ENCODE peak calls at places on chromosomes 16 and 17, in nine cellular contexts. P, D, I, Y, U, R, F, X and Z are unnamed samples.
A peak's percentile ranks its signal among the peaks of the same experiment; 100 is the strongest.

GRCh38 chr17:1108810-1109605 is 70.8 kb downstream of the ABR start:
- DNase-seq in P (peak; percentile 59), D (peak; percentile 68), I (peak; percentile 68), Y (no peak), U (peak; percentile 78), R (no peak), F (peak; percentile 50), X (peak; percentile 89), Z (no peak)

GRCh38 chr17:45828171-45829133 is 16.2 kb upstream of the SPPL2C start:
- DNase-seq in P (no peak), D (no peak), I (no peak), Y (no peak), U (no peak), R (no peak), F (no peak), X (no peak), Z (no peak)

GRCh38 chr16:2835638-2836493 is 5.8 kb downstream of the ZG16B start:
- DNase-seq in P (no peak), D (no peak), I (peak; percentile 19), Y (peak; percentile 84), U (no peak), R (no peak), F (peak; percentile 79), X (peak; percentile 73), Z (no peak)

GRCh38 chr16:8703693-8704092 is 29.3 kb downstream of the ABAT start:
- DNase-seq in P (no peak), D (no peak), I (no peak), Y (no peak), U (no peak), R (no peak), F (no peak), X (no peak), Z (no peak)

GRCh38 chr17:1736348-1737281 is 6.1 kb upstream of the SERPINF2 start:
- DNase-seq in P (no peak), D (peak; percentile 76), I (peak; percentile 69), Y (no peak), U (peak; percentile 71), R (no peak), F (peak; percentile 56), X (no peak), Z (no peak)

GRCh38 chr17:61416540-61417363 is 17.1 kb downstream of the TBX2 start:
- DNase-seq in P (peak; percentile 44), D (peak; percentile 91), I (peak; percentile 90), Y (peak; percentile 81), U (peak; percentile 90), R (no peak), F (peak; percentile 80), X (peak; percentile 97), Z (peak; percentile 63)

GRCh38 chr16:8996891-8997290 is 33.2 kb upstream of the USP7 start:
- DNase-seq in P (no peak), D (no peak), I (no peak), Y (no peak), U (no peak), R (no peak), F (no peak), X (no peak), Z (peak; percentile 70)

GRCh38 chr16:50081428-50082018 is 15.8 kb downstream of the HEATR3 start:
- DNase-seq in P (no peak), D (no peak), I (no peak), Y (no peak), U (no peak), R (no peak), F (no peak), X (no peak), Z (no peak)

GRCh38 chr17:8732406-8733065 is 12.1 kb downstream of the CCDC42 start:
- DNase-seq in P (no peak), D (no peak), I (no peak), Y (no peak), U (no peak), R (no peak), F (no peak), X (no peak), Z (no peak)

GRCh38 chr16:68311316-68311620 is 449 bp downstream of the PRMT7 start:
- DNase-seq in P (peak; percentile 63), D (no peak), I (no peak), Y (no peak), U (no peak), R (no peak), F (no peak), X (no peak), Z (no peak)

GRCh38 chr16:56346131-56346890 is 79.0 kb downstream of the AMFR start:
- DNase-seq in P (no peak), D (no peak), I (no peak), Y (no peak), U (no peak), R (no peak), F (no peak), X (peak; percentile 56), Z (no peak)

GRCh38 chr17:45782889-45783592 is 1.1 kb upstream of the CRHR1 start:
- DNase-seq in P (no peak), D (peak; percentile 35), I (no peak), Y (no peak), U (no peak), R (no peak), F (no peak), X (no peak), Z (no peak)

GRCh38 chr16:3149630-3150345 is 15.0 kb downstream of the ZNF213 start:
- DNase-seq in P (peak; percentile 32), D (peak; percentile 79), I (peak; percentile 73), Y (no peak), U (peak; percentile 79), R (no peak), F (peak; percentile 70), X (peak; percentile 87), Z (peak; percentile 47)

GRCh38 chr17:6024576-6024975 is 45.6 kb upstream of the WSCD1 start:
- DNase-seq in P (no peak), D (no peak), I (no peak), Y (no peak), U (no peak), R (no peak), F (no peak), X (no peak), Z (no peak)

GRCh38 chr17:50934161-50934560 is 68.0 kb upstream of the TOB1 start:
- DNase-seq in P (no peak), D (no peak), I (no peak), Y (no peak), U (no peak), R (no peak), F (peak; percentile 71), X (no peak), Z (no peak)

GRCh38 chr17:43543771-43544575 is 2.2 kb downstream of the ETV4 start:
- DNase-seq in P (no peak), D (no peak), I (no peak), Y (no peak), U (no peak), R (no peak), F (no peak), X (no peak), Z (no peak)

GRCh38 chr17:63855185-63855584 is 12.7 kb upstream of the SMARCD2 start:
- DNase-seq in P (no peak), D (no peak), I (no peak), Y (no peak), U (no peak), R (no peak), F (no peak), X (no peak), Z (no peak)

GRCh38 chr16:66001432-66001831 is 365.1 kb upstream of the CDH5 start:
- DNase-seq in P (no peak), D (no peak), I (no peak), Y (no peak), U (no peak), R (no peak), F (no peak), X (no peak), Z (no peak)

GRCh38 chr17:4206945-4207344 is 56.8 kb downstream of the ANKFY1 start:
- DNase-seq in P (no peak), D (no peak), I (no peak), Y (no peak), U (no peak), R (no peak), F (no peak), X (no peak), Z (no peak)

GRCh38 chr17:57892146-57892819 is 42.4 kb upstream of the MRPS23 start:
- DNase-seq in P (peak; percentile 68), D (peak; percentile 90), I (peak; percentile 87), Y (peak; percentile 87), U (peak; percentile 90), R (peak; percentile 70), F (peak; percentile 90), X (peak; percentile 94), Z (peak; percentile 66)

GRCh38 chr16:73605309-73605708 is 557.4 kb upstream of the ZFHX3 start:
- DNase-seq in P (no peak), D (no peak), I (no peak), Y (no peak), U (no peak), R (no peak), F (no peak), X (no peak), Z (no peak)
- H3K27ac ChIP-seq in P (no peak overlapping the region), D (no peak overlapping the region), I (no peak overlapping the region), Y (no peak overlapping the region), U (no peak overlapping the region), R (no peak overlapping the region), F (no peak overlapping the region), X (no peak overlapping the region), Z (no peak overlapping the region)

GRCh38 chr16:86343733-86344585 is 166.4 kb upstream of the FOXF1 start:
- DNase-seq in P (no peak), D (no peak), I (no peak), Y (no peak), U (no peak), R (no peak), F (no peak), X (peak; percentile 53), Z (no peak)
- H3K27ac ChIP-seq in P (no peak overlapping the region), D (no peak overlapping the region), I (no peak overlapping the region), Y (no peak overlapping the region), U (peak overlapping the region; percentile 61), R (peak overlapping the region; percentile 47), F (peak overlapping the region; percentile 8), X (no peak overlapping the region), Z (peak overlapping the region; percentile 36)

DNA sequence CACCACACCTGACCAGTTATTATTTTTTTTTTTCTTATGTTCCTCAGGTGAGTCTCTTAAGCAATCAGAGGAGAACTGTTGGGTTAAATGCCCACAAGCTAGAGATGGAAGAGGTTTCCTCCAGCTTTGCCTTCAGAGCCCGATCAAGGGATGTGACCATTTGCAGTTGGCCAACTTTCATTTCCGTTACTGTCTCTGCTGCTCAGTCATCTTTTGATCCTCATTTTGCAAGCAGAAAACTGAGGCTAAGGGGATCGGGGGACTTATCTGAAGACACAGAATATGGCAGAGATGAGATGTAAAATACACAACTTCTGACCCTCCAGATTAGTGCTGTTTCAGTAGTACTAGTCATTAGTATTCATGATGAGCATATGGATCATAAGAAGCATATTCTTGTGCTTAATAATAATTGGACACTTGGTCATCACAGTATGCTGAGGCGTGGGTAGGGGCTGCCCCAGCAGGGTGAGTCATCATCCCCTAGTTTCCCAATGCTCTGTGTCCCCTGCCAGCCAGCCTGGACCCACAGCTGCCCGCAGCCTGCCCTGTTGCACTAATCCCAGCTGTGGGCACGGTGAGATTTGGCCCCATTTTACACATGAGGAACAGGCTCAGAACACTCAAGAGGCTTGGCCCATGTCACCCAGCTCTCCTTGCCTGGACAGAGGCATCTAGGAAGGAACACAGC is 189.0 kb downstream of the RAB11FIP4 start:
- DNase-seq in P (no peak), D (peak; percentile 60), I (no peak), Y (no peak), U (no peak), R (peak; percentile 65), F (peak; percentile 40), X (peak; percentile 87), Z (no peak)
- H3K27ac ChIP-seq in P (no peak overlapping the region), D (peak overlapping the region; percentile 67), I (peak overlapping the region; percentile 71), Y (peak overlapping the region; percentile 88), U (peak overlapping the region; percentile 88), R (peak overlapping the region; percentile 89), F (peak overlapping the region; percentile 86), X (peak overlapping the region; percentile 10), Z (peak overlapping the region; percentile 38)

GRCh38 chr17:82775033-82775823 is 23.4 kb downstream of the TBCD start:
- DNase-seq in P (peak; percentile 40), D (peak; percentile 71), I (peak; percentile 37), Y (peak; percentile 83), U (peak; percentile 67), R (no peak), F (peak; percentile 76), X (peak; percentile 89), Z (peak; percentile 44)
- H3K27ac ChIP-seq in P (no peak overlapping the region), D (no peak overlapping the region), I (no peak overlapping the region), Y (no peak overlapping the region), U (no peak overlapping the region), R (no peak overlapping the region), F (no peak overlapping the region), X (no peak overlapping the region), Z (no peak overlapping the region)